ENCODE peak calls at places on chromosomes 7 and 10, in ten cellular contexts. F, N, L, C, P, A, W, V, M and R are unnamed samples.

GRCh38 chr10:34539533-34540315 is 275.4 kb downstream of the PARD3 start:
- DNase-seq in F (no peak), N (no peak), L (no peak), C (no peak), P (peak), A (peak), W (no peak), V (peak), M (no peak), R (no peak)

GRCh38 chr10:117778241-117778640 is 235.7 kb downstream of the EMX2 start:
- DNase-seq in F (no peak), N (no peak), L (no peak), C (no peak), P (no peak), A (no peak), W (no peak), V (no peak), M (no peak), R (no peak)

GRCh38 chr7:5636914-5637313 is 144.5 kb downstream of the RNF216 start:
- DNase-seq in F (peak), N (peak), L (peak), C (no peak), P (peak), A (peak), W (peak), V (peak), M (no peak), R (no peak)

GRCh38 chr7:41147651-41148360 is 555.1 kb downstream of the INHBA start:
- DNase-seq in F (peak), N (no peak), L (no peak), C (no peak), P (no peak), A (no peak), W (no peak), V (no peak), M (no peak), R (no peak)

GRCh38 chr10:131000244-131000643 is 311.3 kb downstream of the TCERG1L start:
- DNase-seq in F (no peak), N (no peak), L (no peak), C (no peak), P (no peak), A (no peak), W (no peak), V (no peak), M (no peak), R (no peak)

GRCh38 chr10:66627156-66627555 is 298.7 kb upstream of the LRRTM3 start:
- DNase-seq in F (no peak), N (no peak), L (no peak), C (no peak), P (no peak), A (peak), W (peak), V (peak), M (peak), R (no peak)

GRCh38 chr10:102919237-102919959 is 1.3 kb downstream of the CNNM2 start:
- DNase-seq in F (peak), N (no peak), L (no peak), C (peak), P (no peak), A (peak), W (no peak), V (peak), M (no peak), R (peak)

GRCh38 chr7:7439564-7439963 is 96.1 kb downstream of the COL28A1 start:
- DNase-seq in F (no peak), N (no peak), L (no peak), C (no peak), P (no peak), A (no peak), W (no peak), V (peak), M (no peak), R (no peak)

GRCh38 chr10:104336829-104337526 is 1.3 kb downstream of the ITPRIP start:
- DNase-seq in F (no peak), N (no peak), L (no peak), C (no peak), P (peak), A (peak), W (no peak), V (peak), M (no peak), R (no peak)

GRCh38 chr7:38368191-38368605 is 94.8 kb upstream of the TARP start:
- DNase-seq in F (no peak), N (peak), L (no peak), C (peak), P (no peak), A (peak), W (peak), V (peak), M (peak), R (peak)

GRCh38 chr7:55016061-55016745 is 2.6 kb upstream of the EGFR start:
- DNase-seq in F (no peak), N (no peak), L (no peak), C (no peak), P (no peak), A (peak), W (no peak), V (no peak), M (no peak), R (no peak)

GRCh38 chr7:34315032-34315431 is 343.0 kb upstream of the NPSR1 start:
- DNase-seq in F (no peak), N (no peak), L (no peak), C (no peak), P (peak), A (peak), W (no peak), V (peak), M (no peak), R (no peak)

GRCh38 chr10:76717141-76717540 is 920.5 kb downstream of the KCNMA1 start:
- DNase-seq in F (no peak), N (no peak), L (no peak), C (no peak), P (peak), A (peak), W (no peak), V (peak), M (no peak), R (no peak)

GRCh38 chr7:90657481-90657880 is 61.4 kb downstream of the CDK14 start:
- DNase-seq in F (no peak), N (no peak), L (no peak), C (no peak), P (no peak), A (no peak), W (no peak), V (no peak), M (no peak), R (no peak)

GRCh38 chr10:70564901-70565351 is 37.6 kb downstream of the PRF1 start:
- DNase-seq in F (no peak), N (no peak), L (no peak), C (no peak), P (no peak), A (no peak), W (no peak), V (no peak), M (no peak), R (no peak)

GRCh38 chr10:29353887-29354561 is 65.2 kb downstream of the LYZL1 start:
- DNase-seq in F (no peak), N (no peak), L (no peak), C (no peak), P (no peak), A (no peak), W (no peak), V (no peak), M (no peak), R (no peak)

GRCh38 chr7:97016392-97017196 is 8.0 kb downstream of the DLX5 start:
- DNase-seq in F (no peak), N (no peak), L (no peak), C (no peak), P (no peak), A (no peak), W (no peak), V (no peak), M (no peak), R (no peak)

GRCh38 chr7:78716876-78717275 is 736.6 kb downstream of the MAGI2 start:
- DNase-seq in F (no peak), N (no peak), L (no peak), C (no peak), P (no peak), A (no peak), W (no peak), V (no peak), M (no peak), R (no peak)

GRCh38 chr7:42964849-42965805 is 33.0 kb downstream of the MRPL32 start:
- DNase-seq in F (no peak), N (no peak), L (no peak), C (no peak), P (no peak), A (peak), W (no peak), V (no peak), M (no peak), R (peak)

GRCh38 chr10:113691381-113691780 is 11.7 kb downstream of the CASP7 start:
- DNase-seq in F (no peak), N (no peak), L (no peak), C (no peak), P (no peak), A (no peak), W (no peak), V (no peak), M (no peak), R (no peak)

GRCh38 chr7:34100661-34101060 is 195.3 kb downstream of the BMPER start:
- DNase-seq in F (no peak), N (no peak), L (no peak), C (no peak), P (no peak), A (no peak), W (no peak), V (no peak), M (no peak), R (no peak)

GRCh38 chr7:73904219-73905136 is 43.5 kb downstream of the TMEM270 start:
- DNase-seq in F (no peak), N (no peak), L (peak), C (no peak), P (no peak), A (no peak), W (no peak), V (no peak), M (no peak), R (no peak)

GRCh38 chr7:93352881-93353280 is 120.7 kb downstream of the VPS50 start:
- DNase-seq in F (no peak), N (no peak), L (no peak), C (no peak), P (no peak), A (no peak), W (no peak), V (no peak), M (no peak), R (no peak)

GRCh38 chr10:47113907-47114500 is 186.0 kb upstream of the GDF10 start:
- DNase-seq in F (no peak), N (no peak), L (no peak), C (no peak), P (no peak), A (no peak), W (no peak), V (no peak), M (no peak), R (no peak)

GRCh38 chr7:121954803-121955202 is 81.8 kb downstream of the PTPRZ1 start:
- DNase-seq in F (no peak), N (no peak), L (no peak), C (no peak), P (no peak), A (peak), W (no peak), V (peak), M (no peak), R (no peak)

GRCh38 chr10:50386992-50387735 is 135.8 kb upstream of the ASAH2 start:
- DNase-seq in F (no peak), N (no peak), L (no peak), C (no peak), P (no peak), A (no peak), W (no peak), V (no peak), M (no peak), R (no peak)

GRCh38 chr10:48608279-48608681 is 3.4 kb upstream of the ARHGAP22 start:
- DNase-seq in F (no peak), N (no peak), L (no peak), C (no peak), P (no peak), A (peak), W (peak), V (peak), M (peak), R (peak)

GRCh38 chr10:43892062-43892765 is 243.5 kb upstream of the ZNF32 start:
- DNase-seq in F (no peak), N (no peak), L (no peak), C (no peak), P (peak), A (peak), W (no peak), V (peak), M (no peak), R (no peak)

GRCh38 chr10:34941471-34942357 is 126.6 kb upstream of the PARD3 start:
- DNase-seq in F (no peak), N (no peak), L (no peak), C (no peak), P (no peak), A (peak), W (no peak), V (peak), M (no peak), R (no peak)

GRCh38 chr7:66502230-66503035 is 126.2 kb upstream of the KCTD7 start:
- DNase-seq in F (peak), N (no peak), L (no peak), C (no peak), P (no peak), A (no peak), W (no peak), V (no peak), M (no peak), R (no peak)

GRCh38 chr10:15715619-15716227 is 4.0 kb downstream of the ITGA8 start:
- DNase-seq in F (no peak), N (no peak), L (no peak), C (no peak), P (no peak), A (peak), W (no peak), V (peak), M (no peak), R (no peak)

GRCh38 chr7:41110186-41110585 is 592.7 kb downstream of the INHBA start:
- DNase-seq in F (no peak), N (no peak), L (no peak), C (no peak), P (no peak), A (peak), W (no peak), V (peak), M (no peak), R (no peak)

GRCh38 chr10:43251664-43252165 is 15.2 kb downstream of the RASGEF1A start:
- DNase-seq in F (no peak), N (no peak), L (no peak), C (no peak), P (no peak), A (no peak), W (no peak), V (no peak), M (no peak), R (no peak)

GRCh38 chr10:58892039-58892665 is 284.3 kb upstream of the PHYHIPL start:
- DNase-seq in F (no peak), N (peak), L (no peak), C (no peak), P (no peak), A (no peak), W (no peak), V (peak), M (no peak), R (no peak)

GRCh38 chr10:89342219-89342966 is 14.6 kb downstream of the IFIT3 start:
- DNase-seq in F (peak), N (peak), L (no peak), C (no peak), P (peak), A (peak), W (peak), V (peak), M (no peak), R (no peak)

GRCh38 chr10:75466016-75466415 is 34.6 kb downstream of the LRMDA start:
- DNase-seq in F (no peak), N (no peak), L (no peak), C (no peak), P (no peak), A (no peak), W (no peak), V (no peak), M (no peak), R (no peak)

GRCh38 chr10:119161680-119162079 is 3.8 kb downstream of the SFXN4 start:
- DNase-seq in F (no peak), N (no peak), L (no peak), C (no peak), P (no peak), A (peak), W (no peak), V (no peak), M (no peak), R (no peak)
- TF ChIP-seq CTCF in F (no peak), N (no peak), L (no peak), C (peak), P (no peak), A (no peak), W (no peak), V (peak), M (no peak), R (no peak)

GRCh38 chr10:79353726-79354125 is 6.5 kb downstream of the PPIF start:
- DNase-seq in F (no peak), N (no peak), L (no peak), C (no peak), P (no peak), A (no peak), W (no peak), V (no peak), M (no peak), R (no peak)

GRCh38 chr10:79351332-79351731 is 4.1 kb downstream of the PPIF start:
- DNase-seq in F (no peak), N (no peak), L (no peak), C (no peak), P (no peak), A (no peak), W (no peak), V (no peak), M (no peak), R (no peak)

GRCh38 chr10:79350407-79351154 is 3.3 kb downstream of the PPIF start:
- DNase-seq in F (no peak), N (no peak), L (no peak), C (no peak), P (no peak), A (no peak), W (no peak), V (no peak), M (no peak), R (no peak)

GRCh38 chr10:79353000-79353406 is 5.7 kb downstream of the PPIF start:
- DNase-seq in F (no peak), N (no peak), L (no peak), C (no peak), P (no peak), A (no peak), W (no peak), V (no peak), M (no peak), R (no peak)

DNA sequence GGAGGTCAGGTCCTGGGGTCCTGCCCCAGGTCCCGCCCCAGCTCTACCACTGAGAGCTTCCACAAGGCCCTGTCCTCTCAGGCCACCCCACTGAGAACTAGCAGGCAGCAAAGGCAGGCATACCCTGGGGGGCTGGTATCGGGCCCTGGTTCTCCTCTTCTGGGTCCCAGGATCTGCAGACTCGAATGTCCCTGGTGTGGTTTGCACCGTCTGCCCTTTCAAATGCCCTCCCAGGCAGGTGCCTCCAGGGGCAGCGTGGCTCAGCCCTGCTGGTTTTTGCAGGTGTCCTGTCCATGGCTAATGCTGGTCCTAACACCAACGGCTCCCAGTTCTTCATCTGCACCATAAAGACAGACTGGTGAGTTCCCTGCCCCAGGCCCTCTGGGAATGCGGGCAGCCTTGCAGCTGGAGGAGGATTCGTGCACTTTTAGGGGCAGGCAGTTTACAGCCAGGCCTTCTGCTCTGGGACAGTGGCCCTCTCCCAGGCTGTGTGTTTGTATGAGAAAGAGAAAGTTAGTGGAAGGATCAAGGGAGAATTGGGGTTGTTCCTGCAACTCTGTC is 4.8 kb downstream of the PPIF start:
- DNase-seq in F (no peak), N (no peak), L (no peak), C (no peak), P (no peak), A (no peak), W (no peak), V (no peak), M (no peak), R (no peak)
- TF ChIP-seq CTCF in F (no peak), N (no peak), L (no peak), C (no peak), P (no peak), A (no peak), W (no peak), V (no peak), M (no peak), R (no peak)

GRCh38 chr10:100632027-100632426 is 96.3 kb downstream of the HIF1AN start:
- DNase-seq in F (no peak), N (no peak), L (no peak), C (no peak), P (no peak), A (no peak), W (no peak), V (no peak), M (no peak), R (no peak)

GRCh38 chr10:100642295-100642994 is 102.9 kb upstream of the PAX2 start:
- DNase-seq in F (no peak), N (no peak), L (no peak), C (no peak), P (no peak), A (no peak), W (no peak), V (no peak), M (no peak), R (no peak)

GRCh38 chr10:100634034-100634433 is 98.3 kb downstream of the HIF1AN start:
- DNase-seq in F (no peak), N (no peak), L (no peak), C (no peak), P (no peak), A (no peak), W (no peak), V (no peak), M (no peak), R (no peak)

GRCh38 chr10:100636848-100637553 is 101.3 kb downstream of the HIF1AN start:
- DNase-seq in F (no peak), N (no peak), L (no peak), C (no peak), P (no peak), A (no peak), W (no peak), V (no peak), M (no peak), R (no peak)

DNA sequence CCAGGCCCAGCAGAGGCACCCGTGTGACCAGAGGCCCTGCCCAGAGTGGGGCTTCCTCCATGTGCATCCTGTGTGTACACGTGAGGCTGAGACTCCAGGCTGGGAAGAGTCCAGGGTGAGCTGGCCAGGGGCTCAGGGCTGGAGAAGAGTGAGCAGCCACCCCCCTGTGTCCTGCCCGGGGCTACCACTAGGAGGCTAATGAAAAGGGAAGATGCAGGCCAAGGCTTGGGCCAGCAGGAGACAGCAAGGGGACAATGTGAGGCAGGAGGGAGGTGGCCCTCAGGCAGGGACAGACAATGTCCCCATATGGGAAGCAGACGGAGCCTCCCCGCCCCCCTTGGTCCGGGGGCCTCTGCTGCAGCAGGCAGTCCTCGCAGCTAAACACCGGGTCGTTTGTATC is 102.0 kb downstream of the HIF1AN start:
- DNase-seq in F (no peak), N (no peak), L (no peak), C (peak), P (no peak), A (peak), W (peak), V (peak), M (no peak), R (peak)
- TF ChIP-seq CTCF in F (no peak), N (no peak), L (no peak), C (peak), P (peak), A (peak), W (peak), V (peak), M (peak), R (peak)

GRCh38 chr7:142152076-142152475 is 40.6 kb downstream of the MGAM2 start:
- DNase-seq in F (no peak), N (no peak), L (no peak), C (no peak), P (no peak), A (no peak), W (no peak), V (no peak), M (peak), R (no peak)

GRCh38 chr7:142158741-142159496 is 47.4 kb downstream of the MGAM2 start:
- DNase-seq in F (no peak), N (no peak), L (no peak), C (no peak), P (no peak), A (no peak), W (no peak), V (no peak), M (no peak), R (no peak)

GRCh38 chr7:142150869-142151268 is 39.4 kb downstream of the MGAM2 start:
- DNase-seq in F (no peak), N (no peak), L (no peak), C (no peak), P (no peak), A (no peak), W (no peak), V (no peak), M (no peak), R (no peak)

DNA sequence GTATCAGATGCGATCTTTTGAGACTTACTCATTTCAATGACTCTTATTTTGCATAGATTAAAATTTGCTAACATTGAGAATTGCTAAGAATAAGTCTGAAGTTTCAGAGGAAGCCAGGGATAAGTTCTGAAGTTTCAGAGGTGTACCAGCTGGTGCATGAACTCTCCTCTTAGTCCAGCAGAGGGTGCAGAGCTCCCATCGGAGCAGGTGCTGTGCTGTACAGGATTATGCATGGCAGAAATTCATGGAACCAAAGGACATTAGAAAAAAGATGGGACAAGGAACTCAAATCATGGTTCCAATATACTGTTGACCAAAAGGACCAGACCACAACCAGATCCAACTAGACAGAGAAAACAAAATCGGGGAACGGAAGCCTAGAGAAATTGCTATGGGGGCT is 41.9 kb downstream of the MGAM2 start:
- DNase-seq in F (no peak), N (no peak), L (no peak), C (no peak), P (no peak), A (peak), W (peak), V (peak), M (no peak), R (no peak)
- TF ChIP-seq CTCF in F (no peak), N (no peak), L (no peak), C (peak), P (no peak), A (peak), W (peak), V (peak), M (no peak), R (no peak)